ENCODE peak calls at places on chromosome 17, in four cellular contexts. One of them, this sample, is unnamed.

GRCh38 chr17:5695480-5695879 is 111.2 kb upstream of the NLRP1 start:
- DNase-seq in Caco-2: no peak
- DNase-seq in IMR-90: no peak
- DNase-seq in A549: no peak
- DNase-seq in this sample: no peak

GRCh38 chr17:17225901-17226300 is 11.1 kb downstream of the FLCN start:
- DNase-seq in Caco-2: no peak
- DNase-seq in IMR-90: no peak
- DNase-seq in A549: no peak
- DNase-seq in this sample: no peak

GRCh38 chr17:66200685-66201092 is 8.8 kb upstream of the CEP112 start:
- DNase-seq in Caco-2: peak; percentile 77
- DNase-seq in IMR-90: peak; percentile 83
- DNase-seq in A549: peak; percentile 77
- DNase-seq in this sample: peak; percentile 76

GRCh38 chr17:50560931-50561750 is 626 bp downstream of the CACNA1G start:
- DNase-seq in Caco-2: no peak
- DNase-seq in IMR-90: no peak
- DNase-seq in A549: no peak
- DNase-seq in this sample: no peak

GRCh38 chr17:343875-344752 is 8.5 kb downstream of the RPH3AL start:
- DNase-seq in Caco-2: no peak
- DNase-seq in IMR-90: no peak
- DNase-seq in A549: no peak
- DNase-seq in this sample: no peak

GRCh38 chr17:30309591-30309990 is 17.8 kb upstream of the BLMH start:
- DNase-seq in Caco-2: no peak
- DNase-seq in IMR-90: no peak
- DNase-seq in A549: no peak
- DNase-seq in this sample: peak; percentile 61

GRCh38 chr17:7356072-7356549 is 1.2 kb downstream of the TMEM95 start:
- DNase-seq in Caco-2: peak; percentile 82
- DNase-seq in IMR-90: peak; percentile 53
- DNase-seq in A549: peak; percentile 89
- DNase-seq in this sample: peak; percentile 56

GRCh38 chr17:17017343-17018014 is 24.8 kb upstream of the MPRIP start:
- DNase-seq in Caco-2: no peak
- DNase-seq in IMR-90: no peak
- DNase-seq in A549: no peak
- DNase-seq in this sample: no peak

GRCh38 chr17:54902017-54902416 is 1.4 kb downstream of the TOM1L1 start:
- DNase-seq in Caco-2: no peak
- DNase-seq in IMR-90: no peak
- DNase-seq in A549: no peak
- DNase-seq in this sample: no peak

GRCh38 chr17:29796652-29797051 is 133.4 kb downstream of the SSH2 start:
- DNase-seq in Caco-2: no peak
- DNase-seq in IMR-90: no peak
- DNase-seq in A549: no peak
- DNase-seq in this sample: no peak

GRCh38 chr17:6661464-6661848 is 9.9 kb downstream of the C17orf100 start:
- DNase-seq in Caco-2: no peak
- DNase-seq in IMR-90: no peak
- DNase-seq in A549: no peak
- DNase-seq in this sample: no peak

GRCh38 chr17:830381-830780 is 48.2 kb downstream of the MRM3 start:
- DNase-seq in Caco-2: no peak
- DNase-seq in IMR-90: no peak
- DNase-seq in A549: no peak
- DNase-seq in this sample: no peak

GRCh38 chr17:17533901-17534441 is 37.8 kb upstream of the RASD1 start:
- DNase-seq in Caco-2: peak; percentile 47
- DNase-seq in IMR-90: no peak
- DNase-seq in A549: peak; percentile 42
- DNase-seq in this sample: no peak

GRCh38 chr17:80413771-80414507 is 1.0 kb upstream of the ENDOV start:
- DNase-seq in Caco-2: no peak
- DNase-seq in IMR-90: no peak
- DNase-seq in A549: no peak
- DNase-seq in this sample: no peak

GRCh38 chr17:81173761-81174160 is 7.7 kb upstream of the AATK start:
- DNase-seq in Caco-2: no peak
- DNase-seq in IMR-90: no peak
- DNase-seq in A549: no peak
- DNase-seq in this sample: no peak

GRCh38 chr17:4940625-4941021 is 555 bp downstream of the RNF167 start:
- DNase-seq in Caco-2: no peak
- DNase-seq in IMR-90: no peak
- DNase-seq in A549: no peak
- DNase-seq in this sample: no peak

GRCh38 chr17:42760652-42761581 is at the start of gene RAMP2:
- DNase-seq in Caco-2: peak; percentile 72
- DNase-seq in IMR-90: no peak
- DNase-seq in A549: peak; percentile 41
- DNase-seq in this sample: no peak

GRCh38 chr17:17587614-17588336 is 3.7 kb downstream of the PEMT start:
- DNase-seq in Caco-2: no peak
- DNase-seq in IMR-90: no peak
- DNase-seq in A549: no peak
- DNase-seq in this sample: no peak

GRCh38 chr17:21001813-21002221 is 41.0 kb downstream of the USP22 start:
- DNase-seq in Caco-2: no peak
- DNase-seq in IMR-90: no peak
- DNase-seq in A549: no peak
- DNase-seq in this sample: no peak

GRCh38 chr17:34823023-34823422 is 138.2 kb downstream of the CCT6B start:
- DNase-seq in Caco-2: no peak
- DNase-seq in IMR-90: no peak
- DNase-seq in A549: no peak
- DNase-seq in this sample: no peak

GRCh38 chr17:80790981-80791742 is 200.5 kb upstream of the CHMP6 start:
- DNase-seq in Caco-2: peak; percentile 55
- DNase-seq in IMR-90: no peak
- DNase-seq in A549: no peak
- DNase-seq in this sample: peak; percentile 38

GRCh38 chr17:66989076-66989475 is 24.6 kb downstream of the CACNG4 start:
- DNase-seq in Caco-2: no peak
- DNase-seq in IMR-90: no peak
- DNase-seq in A549: no peak
- DNase-seq in this sample: no peak

GRCh38 chr17:74773871-74774286 is 2.3 kb downstream of the NAT9 start:
- DNase-seq in Caco-2: peak; percentile 54
- DNase-seq in IMR-90: peak; percentile 55
- DNase-seq in A549: no peak
- DNase-seq in this sample: peak; percentile 45

GRCh38 chr17:78747479-78747878 is 34.6 kb downstream of the CYTH1 start:
- DNase-seq in Caco-2: no peak
- DNase-seq in IMR-90: peak; percentile 27
- DNase-seq in A549: no peak
- DNase-seq in this sample: no peak

GRCh38 chr17:42573095-42573494 is 4.4 kb downstream of the PSMC3IP start:
- DNase-seq in Caco-2: no peak
- DNase-seq in IMR-90: no peak
- DNase-seq in A549: no peak
- DNase-seq in this sample: no peak

GRCh38 chr17:46865100-46865499 is 13.7 kb downstream of the WNT9B start:
- DNase-seq in Caco-2: no peak
- DNase-seq in IMR-90: peak; percentile 38
- DNase-seq in A549: no peak
- DNase-seq in this sample: peak; percentile 28

GRCh38 chr17:50057521-50057991 is 1.6 kb downstream of the ITGA3 start:
- DNase-seq in Caco-2: peak; percentile 21
- DNase-seq in IMR-90: no peak
- DNase-seq in A549: no peak
- DNase-seq in this sample: no peak

GRCh38 chr17:50957600-50958575 is 91.7 kb upstream of the TOB1 start:
- DNase-seq in Caco-2: no peak
- DNase-seq in IMR-90: no peak
- DNase-seq in A549: no peak
- DNase-seq in this sample: no peak

GRCh38 chr17:70604854-70605253 is 435.5 kb downstream of the KCNJ2 start:
- DNase-seq in Caco-2: no peak
- DNase-seq in IMR-90: no peak
- DNase-seq in A549: no peak
- DNase-seq in this sample: no peak
- TF ChIP-seq CTCF in Caco-2: no peak
- TF ChIP-seq CTCF in IMR-90: no peak
- TF ChIP-seq CTCF in A549: no peak
- TF ChIP-seq CTCF in this sample: no peak

DNA sequence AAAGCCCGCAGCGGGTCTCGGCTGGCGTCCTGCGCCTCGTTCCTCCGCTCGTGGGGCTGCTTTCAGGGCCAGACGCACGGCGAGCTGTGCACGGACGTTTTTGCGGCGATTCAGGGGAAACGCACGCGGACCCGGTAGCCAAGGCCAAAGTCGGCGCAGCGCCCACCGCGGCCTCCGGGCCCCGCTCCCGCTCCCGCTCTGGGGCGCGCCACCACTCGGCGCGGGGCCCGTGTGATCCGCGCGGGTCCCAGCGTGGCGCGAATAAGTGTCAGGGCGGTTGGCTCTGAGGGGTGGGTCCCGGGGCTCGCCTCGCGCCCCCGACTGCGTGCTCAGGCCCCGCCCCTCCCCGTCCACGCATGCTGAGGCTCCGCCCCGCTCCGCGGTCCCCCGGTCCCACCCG is 694 bp upstream of the TBCD start:
- DNase-seq in Caco-2: no peak
- DNase-seq in IMR-90: no peak
- DNase-seq in A549: no peak
- DNase-seq in this sample: no peak
- H3K4me3 ChIP-seq in Caco-2: peak overlapping the region; percentile 13
- H3K4me3 ChIP-seq in IMR-90: peak overlapping the region; percentile 62
- H3K4me3 ChIP-seq in A549: peak overlapping the region; percentile 99
- H3K4me3 ChIP-seq in this sample: peak overlapping the region; percentile 51

GRCh38 chr17:2028234-2028614 is 1.7 kb upstream of the DPH1 start:
- DNase-seq in Caco-2: no peak
- DNase-seq in IMR-90: no peak
- DNase-seq in A549: no peak
- DNase-seq in this sample: no peak

GRCh38 chr17:2029911-2030778 is at the start of gene DPH1:
- DNase-seq in Caco-2: peak; percentile 91
- DNase-seq in IMR-90: peak; percentile 91
- DNase-seq in A549: peak; percentile 99
- DNase-seq in this sample: peak; percentile 89

GRCh38 chr17:2028737-2029136 is 1.2 kb upstream of the DPH1 start:
- DNase-seq in Caco-2: no peak
- DNase-seq in IMR-90: no peak
- DNase-seq in A549: no peak
- DNase-seq in this sample: no peak

GRCh38 chr17:2033128-2033527 is 3.2 kb downstream of the DPH1 start:
- DNase-seq in Caco-2: no peak
- DNase-seq in IMR-90: no peak
- DNase-seq in A549: no peak
- DNase-seq in this sample: no peak

DNA sequence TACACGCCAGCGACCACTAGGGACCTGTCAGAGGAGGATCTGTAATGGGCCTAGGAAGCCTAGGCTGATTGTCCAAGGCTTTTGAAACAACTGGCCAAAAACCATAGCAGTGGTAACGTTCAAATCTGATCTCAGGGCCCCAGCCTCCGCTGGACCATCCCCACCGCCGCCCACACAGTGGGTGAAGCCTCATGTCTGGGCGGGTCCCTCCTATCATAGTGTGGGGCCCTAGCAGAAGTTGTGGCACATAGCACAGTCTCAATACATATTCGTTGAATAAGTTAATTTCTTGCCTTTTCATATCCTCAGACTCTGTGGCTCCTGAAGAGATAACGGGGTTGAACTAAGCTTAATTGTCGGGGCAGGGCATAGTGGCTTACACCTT is 818 bp downstream of the DPH1 start:
- DNase-seq in Caco-2: no peak
- DNase-seq in IMR-90: no peak
- DNase-seq in A549: no peak
- DNase-seq in this sample: no peak
- TF ChIP-seq CTCF in Caco-2: peak; percentile 73
- TF ChIP-seq CTCF in IMR-90: peak; percentile 66
- TF ChIP-seq CTCF in A549: peak; percentile 52
- TF ChIP-seq CTCF in this sample: peak; percentile 74

DNA sequence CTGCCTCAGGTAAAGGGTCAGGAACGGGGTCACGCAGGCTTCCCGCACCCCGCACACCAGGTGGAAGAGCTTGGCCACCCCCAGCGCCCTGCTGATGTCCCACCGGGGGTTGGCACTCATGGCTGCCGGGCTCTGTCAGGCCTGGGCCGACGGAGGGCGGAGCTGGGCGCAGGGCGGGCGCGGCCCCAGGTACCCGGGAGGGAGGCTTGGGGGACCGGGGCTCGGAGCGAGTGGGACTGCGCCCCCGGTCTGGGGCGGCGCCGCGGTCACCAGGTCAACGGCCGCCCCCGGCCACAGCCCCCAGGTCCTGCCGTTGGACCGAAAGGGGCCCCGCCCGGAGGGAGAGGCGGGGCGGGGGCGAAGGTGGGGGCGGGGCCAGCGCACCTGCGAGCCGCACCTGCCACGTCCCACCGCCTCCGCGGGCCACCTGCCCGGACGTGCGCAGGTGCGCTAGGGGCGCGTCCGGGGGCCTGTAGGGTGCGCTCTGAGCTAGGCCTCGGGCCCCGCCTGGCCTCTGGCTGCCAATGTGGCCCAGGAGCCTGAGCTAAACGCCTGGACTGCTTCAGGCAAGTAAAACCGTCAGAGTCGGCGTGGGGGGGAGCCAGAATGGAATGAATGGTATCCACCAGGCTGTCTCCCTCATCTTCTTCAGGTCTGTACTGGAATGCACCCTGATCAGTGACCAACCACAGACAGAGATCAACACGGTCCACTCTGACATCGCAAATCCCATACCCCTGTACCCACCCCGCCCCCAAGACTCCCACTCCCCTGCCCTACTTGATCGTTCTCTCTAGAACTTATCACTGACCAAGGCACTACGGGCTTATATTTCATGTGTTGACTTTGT is at the start of gene MFSD6L:
- DNase-seq in Caco-2: peak; percentile 35
- DNase-seq in IMR-90: no peak
- DNase-seq in A549: no peak
- DNase-seq in this sample: no peak
- H3K4me3 ChIP-seq in Caco-2: no peak within 1 kb of the TSS
- H3K4me3 ChIP-seq in IMR-90: no peak within 1 kb of the TSS
- H3K4me3 ChIP-seq in A549: no peak within 1 kb of the TSS
- H3K4me3 ChIP-seq in this sample: no peak within 1 kb of the TSS

GRCh38 chr17:58487589-58488427 is at the start of gene HSF5:
- DNase-seq in Caco-2: no peak
- DNase-seq in IMR-90: no peak
- DNase-seq in A549: no peak
- DNase-seq in this sample: peak; percentile 2
- TF ChIP-seq CTCF in Caco-2: no peak
- TF ChIP-seq CTCF in IMR-90: no peak
- TF ChIP-seq CTCF in A549: no peak
- TF ChIP-seq CTCF in this sample: peak; percentile 20

DNA sequence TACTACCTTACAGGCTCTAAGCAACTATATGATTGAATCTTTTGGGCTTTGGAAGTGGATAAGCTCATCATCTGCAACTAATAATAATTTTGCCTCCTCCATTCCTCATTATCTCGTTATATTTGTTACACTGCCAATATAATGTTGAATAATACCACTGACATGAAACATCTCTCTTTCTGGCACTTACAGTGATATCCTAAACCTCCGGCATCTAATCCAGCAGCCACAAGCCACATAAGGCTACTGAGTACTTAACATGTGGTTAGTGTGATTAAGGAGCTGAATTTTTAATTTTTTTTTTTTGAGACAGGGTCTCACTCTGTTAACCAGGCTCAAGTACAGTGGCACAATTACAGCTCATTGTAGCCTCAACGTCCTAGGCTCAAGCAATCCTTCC is 9.6 kb downstream of the CDC42EP4 start:
- DNase-seq in Caco-2: no peak
- DNase-seq in IMR-90: no peak
- DNase-seq in A549: no peak
- DNase-seq in this sample: peak; percentile 59
- H3K4me3 ChIP-seq in Caco-2: no peak overlapping the region
- H3K4me3 ChIP-seq in IMR-90: no peak overlapping the region
- H3K4me3 ChIP-seq in A549: no peak overlapping the region
- H3K4me3 ChIP-seq in this sample: no peak overlapping the region

This sample was measured in astrocyte of the spinal cord.